ENCODE peak calls at places on chromosomes 13 and 19, in seven cellular contexts. K is GM12878, F is SK-N-SH, H is H1, W is K562, J is HepG2, D is GM12892. L is an unnamed sample.
A peak's percentile ranks its signal among the peaks of the same experiment; 100 is the strongest.

GRCh38 chr19:46023311-46023779 is 492 bp upstream of the PGLYRP1 start:
- DNase-seq in K (no peak), F (no peak), H (no peak), W (no peak), J (no peak), D (no peak), L (no peak)

GRCh38 chr13:101649490-101650126 is 197.1 kb downstream of the ITGBL1 start:
- DNase-seq in K (no peak), F (no peak), H (no peak), W (no peak), J (no peak), D (no peak), L (no peak)

GRCh38 chr13:94209110-94209509 is 270.4 kb downstream of the DCT start:
- DNase-seq in K (no peak), F (no peak), H (no peak), W (no peak), J (no peak), D (no peak), L (no peak)

GRCh38 chr19:6427131-6427530 is 2.5 kb upstream of the KHSRP start:
- DNase-seq in K (no peak), F (no peak), H (no peak), W (no peak), J (no peak), D (no peak), L (no peak)

GRCh38 chr19:34985249-34986022 is 14.7 kb upstream of the GRAMD1A start:
- DNase-seq in K (no peak), F (no peak), H (peak; percentile 60), W (no peak), J (no peak), D (no peak), L (no peak)

GRCh38 chr19:10686661-10687517 is 14.3 kb upstream of the QTRT1 start:
- DNase-seq in K (no peak), F (peak; percentile 10), H (no peak), W (no peak), J (no peak), D (no peak), L (no peak)

GRCh38 chr19:9878511-9879196 is 43.5 kb downstream of the PIN1 start:
- DNase-seq in K (no peak), F (no peak), H (no peak), W (no peak), J (no peak), D (no peak), L (no peak)

GRCh38 chr13:113216165-113217056 is 7.0 kb downstream of the CUL4A start:
- DNase-seq in K (no peak), F (no peak), H (no peak), W (no peak), J (peak; percentile 45), D (no peak), L (no peak)

GRCh38 chr13:43698743-43699142 is 88.0 kb downstream of the ENOX1 start:
- DNase-seq in K (no peak), F (no peak), H (no peak), W (no peak), J (no peak), D (no peak), L (no peak)

GRCh38 chr13:98143157-98143553 is 261 bp downstream of the FARP1 start:
- DNase-seq in K (no peak), F (peak; percentile 90), H (no peak), W (no peak), J (no peak), D (no peak), L (no peak)

GRCh38 chr13:52879950-52880650 is 31.7 kb upstream of the PCDH8 start:
- DNase-seq in K (no peak), F (no peak), H (no peak), W (no peak), J (no peak), D (no peak), L (no peak)

GRCh38 chr19:10517760-10518443 is 655 bp upstream of the S1PR5 start:
- DNase-seq in K (no peak), F (peak; percentile 69), H (peak; percentile 87), W (peak; percentile 88), J (no peak), D (no peak), L (no peak)

GRCh38 chr19:719081-719512 is 10.4 kb downstream of the PALM start:
- DNase-seq in K (no peak), F (no peak), H (peak; percentile 60), W (peak; percentile 49), J (peak; percentile 39), D (no peak), L (no peak)
- TF ChIP-seq POLR2AphosphoS5 in K (no peak), F (no peak), H (no peak), W (no peak), J (no peak), D (no peak), L (no peak)

GRCh38 chr13:41054212-41054877 is 7.0 kb upstream of the WBP4 start:
- DNase-seq in K (peak; percentile 37), F (peak; percentile 41), H (no peak), W (no peak), J (peak; percentile 53), D (no peak), L (no peak)
- TF ChIP-seq TAF1 in K (no peak), F (no peak), H (no peak), W (no peak), J (no peak), D (no peak), L (no peak)

GRCh38 chr19:4060621-4061177 is 6.0 kb downstream of the ZBTB7A start:
- DNase-seq in K (no peak), F (no peak), H (no peak), W (no peak), J (no peak), D (no peak), L (no peak)

GRCh38 chr19:4062576-4063368 is 3.9 kb downstream of the ZBTB7A start:
- DNase-seq in K (no peak), F (no peak), H (no peak), W (no peak), J (no peak), D (no peak), L (no peak)

GRCh38 chr19:4061178-4061682 is 5.5 kb downstream of the ZBTB7A start:
- DNase-seq in K (no peak), F (no peak), H (no peak), W (no peak), J (peak; percentile 65), D (no peak), L (no peak)

GRCh38 chr19:4063369-4064072 is 3.2 kb downstream of the ZBTB7A start:
- DNase-seq in K (no peak), F (no peak), H (no peak), W (no peak), J (no peak), D (no peak), L (no peak)

GRCh38 chr19:4061683-4062575 is 4.8 kb downstream of the ZBTB7A start:
- DNase-seq in K (no peak), F (no peak), H (no peak), W (no peak), J (no peak), D (no peak), L (no peak)
- TF ChIP-seq POLR2AphosphoS5 in K (peak; percentile 3), F (no peak), H (no peak), W (peak; percentile 52), J (no peak), D (no peak), L (no peak)

DNA sequence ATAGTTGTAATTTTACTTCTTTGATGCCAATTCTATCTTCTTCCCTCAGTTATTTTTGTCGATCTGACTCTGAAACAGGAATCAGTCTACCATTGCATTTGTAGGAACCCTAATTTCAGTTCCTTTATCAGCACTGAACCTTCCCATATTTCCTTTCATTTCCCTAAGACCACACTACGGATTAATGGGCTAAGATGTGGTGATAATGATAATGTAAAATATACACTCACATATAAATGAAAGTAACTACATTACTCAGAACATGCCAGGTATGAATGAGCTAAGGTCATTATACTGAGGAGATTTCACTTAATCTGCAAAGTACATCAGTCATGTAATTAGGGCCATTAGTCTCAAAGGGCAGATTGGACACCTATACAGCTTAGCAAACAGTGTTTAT is 60.2 kb upstream of the RFC3 start:
- DNase-seq in K (no peak), F (no peak), H (no peak), W (no peak), J (no peak), D (no peak), L (no peak)
- TF ChIP-seq TAF1 in K (no peak), F (no peak), H (no peak), W (no peak), J (no peak), D (no peak), L (no peak)

GRCh38 chr19:41001243-41001971 is 10.3 kb downstream of the CYP2B6 start:
- DNase-seq in K (no peak), F (no peak), H (no peak), W (peak; percentile 30), J (no peak), D (no peak), L (no peak)
- TF ChIP-seq POLR2AphosphoS5 in K (no peak), F (no peak), H (no peak), W (no peak), J (no peak), D (no peak), L (no peak)

DNA sequence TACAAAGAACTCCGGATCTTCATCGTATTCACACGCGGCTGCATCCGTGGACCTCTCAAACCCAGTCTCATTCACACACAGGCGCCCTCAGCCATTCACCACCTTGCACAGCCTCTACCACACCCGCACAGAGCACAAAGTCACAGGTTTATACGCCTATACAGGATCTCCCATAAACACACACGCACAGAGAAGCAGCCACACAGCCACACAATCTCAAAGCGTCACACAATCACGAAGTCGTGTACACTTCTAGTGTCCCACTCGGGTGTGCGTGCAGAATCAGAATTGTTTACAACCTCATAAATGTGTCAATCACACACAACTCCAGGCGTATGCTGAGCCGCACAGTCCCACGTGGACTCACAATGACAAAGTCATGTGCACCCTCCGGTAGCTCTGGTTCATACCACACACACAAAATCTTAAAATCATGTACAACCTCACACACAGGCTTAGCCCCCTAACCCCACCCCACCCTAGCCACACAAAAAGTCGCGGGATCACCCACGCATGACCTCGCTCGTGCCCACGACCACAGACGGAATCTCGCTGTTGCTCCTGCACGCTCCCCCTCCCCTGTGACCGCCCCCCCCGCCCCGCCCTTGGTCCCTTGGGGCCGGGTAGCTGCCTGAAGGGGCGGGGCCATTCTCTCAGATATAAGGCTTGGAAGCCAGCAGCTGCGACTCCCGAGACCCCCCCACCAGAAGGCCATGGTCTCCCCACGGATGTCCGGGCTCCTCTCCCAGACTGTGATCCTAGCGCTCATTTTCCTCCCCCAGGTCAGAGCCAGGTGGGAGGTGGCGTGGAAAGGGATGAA is at the start of gene DLL3:
- DNase-seq in K (no peak), F (peak; percentile 59), H (peak; percentile 57), W (peak; percentile 51), J (no peak), D (no peak), L (no peak)
- TF ChIP-seq TAF1 in K (no peak), F (no peak), H (no peak), W (no peak), J (no peak), D (no peak), L (no peak)

L was measured in GM12891.